ENCODE peak calls at places on chromosomes 11 and 22, in seven cellular contexts. H is activated CD8-positive, alpha-beta T cell treated with anti-CD3 and anti-CD28 coated beads for 36 hours; T is HuH-7; E is stimulated activated CD4-positive, alpha-beta T cell treated with anti-CD3 and anti-CD28 coated beads, Interleukin-4, amount 100 ng/mL, for 24 hours; Z is MV-4-11; R is HT1080; M is amniotic stem cell. J is an unnamed sample.

GRCh38 chr11:94151311-94151710 is 22.7 kb downstream of the PANX1 start:
- DNase-seq in M (no peak), H (no peak), Z (no peak), T (no peak), E (no peak), R (no peak), J (no peak)

GRCh38 chr11:12031856-12032526 is 23.6 kb upstream of the DKK3 start:
- DNase-seq in M (no peak), Z (no peak), T (no peak), H (no peak), R (no peak), E (no peak), J (no peak)

GRCh38 chr11:11788067-11788710 is 53.6 kb upstream of the USP47 start:
- DNase-seq in M (no peak), H (no peak), E (no peak), R (no peak), T (no peak), Z (no peak), J (no peak)

GRCh38 chr11:14499178-14499559 is 442 bp downstream of the COPB1 start:
- DNase-seq in R (no peak), E (peak), H (peak), Z (no peak), T (no peak), M (no peak), J (peak)

GRCh38 chr22:44132724-44133123 is 48.0 kb upstream of the PARVG start:
- DNase-seq in R (no peak), T (no peak), Z (no peak), M (no peak), H (no peak), E (no peak), J (no peak)

GRCh38 chr11:35458846-35459245 is 39.5 kb upstream of the SLC1A2 start:
- DNase-seq in R (no peak), H (no peak), M (no peak), E (no peak), T (no peak), Z (no peak), J (no peak)

GRCh38 chr22:49052023-49052538 is 775.6 kb downstream of the BRD1 start:
- DNase-seq in H (peak), M (no peak), E (peak), R (no peak), Z (no peak), T (no peak), J (no peak)

GRCh38 chr22:40383905-40384304 is 13.5 kb downstream of the SGSM3 start:
- DNase-seq in E (no peak), H (no peak), R (peak), Z (no peak), T (no peak), M (no peak), J (no peak)

GRCh38 chr22:25490869-25491268 is 73.6 kb upstream of the GRK3 start:
- DNase-seq in H (no peak), E (no peak), Z (no peak), T (no peak), R (no peak), M (no peak), J (no peak)

GRCh38 chr11:111298466-111299110 is at the start of gene POU2AF3:
- DNase-seq in R (no peak), M (no peak), H (no peak), T (no peak), E (no peak), Z (no peak), J (no peak)

GRCh38 chr11:116111546-116111945 is 607.3 kb upstream of the CADM1 start:
- DNase-seq in T (no peak), Z (no peak), R (no peak), H (no peak), E (no peak), M (no peak), J (no peak)

GRCh38 chr22:24407278-24407665 is 20.1 kb upstream of the ADORA2A start:
- DNase-seq in H (peak), Z (no peak), M (no peak), T (no peak), E (no peak), R (no peak), J (peak)

GRCh38 chr11:44570411-44571155 is 5.1 kb downstream of the CD82 start:
- DNase-seq in E (no peak), Z (no peak), H (no peak), M (no peak), T (no peak), R (no peak), J (no peak)

GRCh38 chr11:120122921-120123683 is 14.8 kb downstream of the TRIM29 start:
- DNase-seq in Z (no peak), R (no peak), M (no peak), H (no peak), T (no peak), E (no peak), J (no peak)

GRCh38 chr22:29716814-29717213 is 3.0 kb upstream of the CABP7 start:
- DNase-seq in H (peak), T (peak), M (no peak), Z (peak), E (no peak), R (peak), J (peak)

J was measured in DND-41.